ENCODE peak calls at places on chromosomes 1 and 21, in eight cellular contexts. O is fibroblast of pulmonary artery; P is GM06990; Y is AG09319; D is adipocyte; I is SK-MEL-5; N is stimulated activated CD4-positive, alpha-beta T cell treated with anti-CD3 and anti-CD28 coated beads, Interleukin-12 subunit alpha, Interleukin-12 subunit beta, amount 100 ng/mL, for 48 hours; A is NCI-H2171. W is an unnamed sample.

GRCh38 chr1:28062806-28063205 is 25.6 kb downstream of the EYA3 start:
- DNase-seq in O (peak), P (no peak), Y (no peak), D (no peak), I (no peak), N (no peak), A (no peak), W (no peak)

GRCh38 chr1:16478091-16478490 is 36.0 kb downstream of the RNU1-1 start:
- DNase-seq in O (no peak), P (no peak), Y (no peak), D (no peak), I (no peak), N (no peak), A (no peak), W (no peak)

GRCh38 chr1:245124644-245125043 is 30.1 kb upstream of the KIF26B start:
- DNase-seq in O (no peak), P (no peak), Y (no peak), D (no peak), I (no peak), N (no peak), A (no peak), W (no peak)

GRCh38 chr1:154935749-154936415 is 637 bp downstream of the PMVK start:
- DNase-seq in O (no peak), P (no peak), Y (no peak), D (no peak), I (no peak), N (no peak), A (no peak), W (no peak)

GRCh38 chr1:39370602-39371001 is 120.8 kb upstream of the BMP8A start:
- DNase-seq in O (no peak), P (no peak), Y (no peak), D (no peak), I (no peak), N (no peak), A (no peak), W (no peak)

GRCh38 chr1:94917251-94917650 is 9.7 kb downstream of the CNN3 start:
- DNase-seq in O (no peak), P (no peak), Y (no peak), D (no peak), I (no peak), N (no peak), A (no peak), W (no peak)

GRCh38 chr1:9841460-9841859 is 17.7 kb upstream of the CLSTN1 start:
- DNase-seq in O (no peak), P (no peak), Y (no peak), D (no peak), I (no peak), N (no peak), A (no peak), W (no peak)

GRCh38 chr1:2983706-2984398 is 37.4 kb upstream of the ACTRT2 start:
- DNase-seq in O (no peak), P (no peak), Y (no peak), D (no peak), I (no peak), N (no peak), A (no peak), W (no peak)

GRCh38 chr1:67429011-67429527 is 1.1 kb downstream of the SERBP1 start:
- DNase-seq in O (peak), P (no peak), Y (no peak), D (peak), I (peak), N (peak), A (peak), W (peak)

GRCh38 chr1:238409947-238410346 is 519.2 kb upstream of the ZP4 start:
- DNase-seq in O (peak), P (no peak), Y (peak), D (peak), I (peak), N (no peak), A (no peak), W (no peak)

GRCh38 chr1:217039926-217040325 is 316.7 kb upstream of the ESRRG start:
- DNase-seq in O (no peak), P (no peak), Y (no peak), D (no peak), I (no peak), N (no peak), A (no peak), W (no peak)

GRCh38 chr1:158185770-158186705 is 5.3 kb downstream of the CD1D start:
- DNase-seq in O (peak), P (no peak), Y (no peak), D (no peak), I (no peak), N (no peak), A (no peak), W (peak)

GRCh38 chr1:241387216-241387615 is 30.2 kb upstream of the RGS7 start:
- DNase-seq in O (no peak), P (no peak), Y (no peak), D (no peak), I (no peak), N (no peak), A (no peak), W (no peak)

GRCh38 chr1:101235696-101236545 is 898 bp upstream of the S1PR1 start:
- DNase-seq in O (peak), P (peak), Y (no peak), D (peak), I (no peak), N (peak), A (no peak), W (no peak)

GRCh38 chr1:17425806-17426205 is 13.7 kb downstream of the RCC2 start:
- DNase-seq in O (no peak), P (no peak), Y (no peak), D (no peak), I (no peak), N (no peak), A (no peak), W (no peak)

GRCh38 chr1:59814180-59814900 is 409 bp upstream of the HOOK1 start:
- DNase-seq in O (no peak), P (peak), Y (no peak), D (no peak), I (no peak), N (peak), A (peak), W (peak)

GRCh38 chr1:202034683-202035462 is 24.5 kb downstream of the ELF3 start:
- DNase-seq in O (peak), P (peak), Y (peak), D (peak), I (no peak), N (no peak), A (peak), W (no peak)

GRCh38 chr1:56566994-56567393 is 12.4 kb downstream of the PLPP3 start:
- DNase-seq in O (no peak), P (no peak), Y (no peak), D (no peak), I (no peak), N (no peak), A (no peak), W (no peak)

GRCh38 chr1:90784186-90784847 is 67.2 kb upstream of the BARHL2 start:
- DNase-seq in O (no peak), P (no peak), Y (no peak), D (no peak), I (no peak), N (no peak), A (no peak), W (no peak)

GRCh38 chr1:27233677-27234053 is 767 bp upstream of the WDTC1 start:
- DNase-seq in O (no peak), P (no peak), Y (no peak), D (no peak), I (no peak), N (no peak), A (no peak), W (no peak)

GRCh38 chr1:47224676-47225399 is 7.2 kb downstream of the TAL1 start:
- DNase-seq in O (no peak), P (no peak), Y (no peak), D (no peak), I (no peak), N (no peak), A (no peak), W (no peak)

GRCh38 chr1:161153682-161154337 is at the start of gene UFC1:
- DNase-seq in O (peak), P (peak), Y (peak), D (peak), I (peak), N (peak), A (peak), W (peak)

GRCh38 chr1:98086796-98087195 is 166.0 kb upstream of the DPYD start:
- DNase-seq in O (peak), P (no peak), Y (peak), D (peak), I (no peak), N (no peak), A (no peak), W (peak)

GRCh38 chr21:31938330-31939301 is 65.8 kb downstream of the HUNK start:
- DNase-seq in O (no peak), P (no peak), Y (no peak), D (no peak), I (no peak), N (no peak), A (peak), W (no peak)

GRCh38 chr1:37476087-37476452 is 1.7 kb downstream of the ZC3H12A start:
- DNase-seq in O (no peak), P (no peak), Y (no peak), D (no peak), I (no peak), N (no peak), A (no peak), W (no peak)

GRCh38 chr1:171841931-171842723 is 829 bp downstream of the DNM3 start:
- DNase-seq in O (no peak), P (peak), Y (no peak), D (peak), I (peak), N (no peak), A (no peak), W (peak)

GRCh38 chr1:182101415-182102041 is 40.0 kb upstream of the ZNF648 start:
- DNase-seq in O (no peak), P (no peak), Y (no peak), D (no peak), I (no peak), N (no peak), A (no peak), W (no peak)

GRCh38 chr1:205061227-205061626 is 18.2 kb downstream of the CNTN2 start:
- DNase-seq in O (no peak), P (no peak), Y (no peak), D (no peak), I (no peak), N (no peak), A (no peak), W (no peak)

GRCh38 chr1:59314776-59315528 is 18.1 kb downstream of the FGGY start:
- DNase-seq in O (no peak), P (no peak), Y (no peak), D (no peak), I (no peak), N (no peak), A (no peak), W (no peak)

GRCh38 chr1:3741566-3742438 is 10.4 kb upstream of the CCDC27 start:
- DNase-seq in O (no peak), P (no peak), Y (no peak), D (no peak), I (no peak), N (no peak), A (no peak), W (no peak)

GRCh38 chr1:235067396-235068154 is 61.1 kb downstream of the TOMM20 start:
- DNase-seq in O (peak), P (no peak), Y (peak), D (peak), I (peak), N (no peak), A (peak), W (peak)

GRCh38 chr1:180168786-180169640 is 14.3 kb downstream of the QSOX1 start:
- DNase-seq in O (peak), P (no peak), Y (no peak), D (peak), I (peak), N (no peak), A (no peak), W (no peak)

GRCh38 chr1:67937010-67937409 is 103.7 kb upstream of the GNG12 start:
- DNase-seq in O (no peak), P (no peak), Y (no peak), D (no peak), I (no peak), N (no peak), A (no peak), W (no peak)

GRCh38 chr21:31132574-31133242 is 94.4 kb upstream of the KRTAP19-8 start:
- DNase-seq in O (peak), P (no peak), Y (no peak), D (no peak), I (no peak), N (peak), A (no peak), W (peak)

GRCh38 chr1:230641346-230641745 is 935 bp upstream of the COG2 start:
- DNase-seq in O (no peak), P (no peak), Y (no peak), D (no peak), I (no peak), N (no peak), A (no peak), W (no peak)